ENCODE peak calls at places on chromosome 14, in ten cellular contexts. R is upper lobe of left lung, D is right lobe of liver, C is GM23338, I is WERI-Rb-1, J is dorsolateral prefrontal cortex, S is NB4, B is choroid plexus epithelial cell, P is heart left ventricle, A is gastrocnemius medialis. E is an unnamed sample.

GRCh38 chr14:60363275-60363674 is 114.3 kb downstream of the PPM1A start:
- DNase-seq in R (no peak), D (no peak), C (no peak), I (no peak), J (no peak), S (no peak), B (no peak), P (no peak), A (no peak), E (no peak)

GRCh38 chr14:55938249-55938791 is 179.9 kb upstream of the PELI2 start:
- DNase-seq in R (peak), D (no peak), C (no peak), I (no peak), J (peak), S (no peak), B (no peak), P (peak), A (no peak), E (peak)

GRCh38 chr14:90495357-90496276 is 98.8 kb downstream of the CALM1 start:
- DNase-seq in R (no peak), D (peak), C (peak), I (no peak), J (no peak), S (peak), B (peak), P (peak), A (no peak), E (peak)

GRCh38 chr14:96997269-96997668 is 200.1 kb downstream of the VRK1 start:
- DNase-seq in R (no peak), D (no peak), C (no peak), I (no peak), J (no peak), S (no peak), B (no peak), P (no peak), A (no peak), E (no peak)

GRCh38 chr14:54902143-54902520 is 494 bp downstream of the GCH1 start:
- DNase-seq in R (peak), D (peak), C (peak), I (peak), J (no peak), S (peak), B (peak), P (peak), A (peak), E (no peak)

GRCh38 chr14:100291305-100292075 is 14.8 kb downstream of the SLC25A29 start:
- DNase-seq in R (no peak), D (peak), C (no peak), I (no peak), J (no peak), S (no peak), B (no peak), P (no peak), A (no peak), E (no peak)

GRCh38 chr14:92631098-92631497 is 117.3 kb downstream of the LGMN start:
- DNase-seq in R (no peak), D (no peak), C (no peak), I (no peak), J (no peak), S (no peak), B (no peak), P (no peak), A (no peak), E (no peak)

GRCh38 chr14:72547999-72548398 is 345.9 kb downstream of the DPF3 start:
- DNase-seq in R (no peak), D (peak), C (no peak), I (peak), J (no peak), S (no peak), B (no peak), P (no peak), A (no peak), E (no peak)

GRCh38 chr14:99727096-99727870 is 43.2 kb downstream of the CYP46A1 start:
- DNase-seq in R (peak), D (peak), C (no peak), I (no peak), J (peak), S (no peak), B (no peak), P (no peak), A (peak), E (no peak)

GRCh38 chr14:92040431-92041040 is 677 bp upstream of the TRIP11 start:
- DNase-seq in R (no peak), D (no peak), C (peak), I (no peak), J (no peak), S (peak), B (peak), P (no peak), A (no peak), E (no peak)

GRCh38 chr14:59215353-59215752 is 26.9 kb downstream of the DAAM1 start:
- DNase-seq in R (peak), D (peak), C (no peak), I (no peak), J (peak), S (no peak), B (peak), P (peak), A (peak), E (no peak)

GRCh38 chr14:30725763-30726162 is 103.6 kb downstream of the SCFD1 start:
- DNase-seq in R (no peak), D (no peak), C (no peak), I (no peak), J (no peak), S (no peak), B (peak), P (no peak), A (no peak), E (no peak)

GRCh38 chr14:75340921-75341320 is 62.3 kb downstream of the FOS start:
- DNase-seq in R (no peak), D (peak), C (no peak), I (no peak), J (peak), S (peak), B (peak), P (peak), A (peak), E (no peak)

GRCh38 chr14:100033347-100034052 is 31.7 kb upstream of the EVL start:
- DNase-seq in R (no peak), D (no peak), C (no peak), I (no peak), J (no peak), S (no peak), B (no peak), P (no peak), A (no peak), E (no peak)

GRCh38 chr14:99120147-99121026 is 151.6 kb downstream of the BCL11B start:
- DNase-seq in R (no peak), D (no peak), C (no peak), I (no peak), J (no peak), S (no peak), B (no peak), P (no peak), A (no peak), E (no peak)

DNA sequence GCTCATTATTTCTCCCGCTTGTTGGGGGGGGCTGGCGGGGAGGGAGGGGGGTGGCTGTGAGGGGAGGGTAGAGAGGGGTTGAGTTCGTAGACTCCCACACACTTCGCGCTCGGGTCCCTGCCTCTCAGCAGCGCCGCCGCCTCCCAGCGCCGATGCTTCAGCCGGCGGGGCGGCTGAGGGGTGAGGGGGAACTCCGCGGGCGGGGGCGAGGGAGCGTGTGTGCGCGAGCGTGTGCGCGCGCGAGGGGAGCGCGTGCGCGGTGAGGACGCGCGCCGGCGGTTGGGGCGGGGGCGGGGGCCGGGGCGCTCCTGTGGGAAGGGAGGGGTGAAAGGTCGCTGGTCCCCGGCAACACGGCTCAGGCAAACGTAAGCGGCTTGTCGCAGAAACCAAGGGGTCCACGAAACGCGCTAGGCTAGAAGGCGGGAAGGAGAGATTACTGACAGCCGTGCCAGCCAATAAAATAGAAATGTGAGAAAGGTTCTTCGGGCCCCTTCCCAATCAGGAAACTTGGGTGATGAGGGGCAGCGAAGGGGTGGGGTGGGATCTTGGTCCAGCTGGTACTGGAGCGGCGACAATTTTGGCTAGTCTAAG is 343 bp upstream of the NOVA1 start:
- DNase-seq in R (peak), D (peak), C (peak), I (peak), J (peak), S (no peak), B (peak), P (peak), A (peak), E (no peak)
- TF ChIP-seq CTCF in R (no peak), D (no peak), C (no peak), I (no peak), J (peak), S (no peak), B (no peak), P (no peak), A (no peak), E (no peak)

GRCh38 chr14:102517412-102518062 is 8.0 kb upstream of the ANKRD9 start:
- DNase-seq in R (peak), D (peak), C (peak), I (peak), J (no peak), S (no peak), B (no peak), P (peak), A (no peak), E (no peak)
- H3K4me3 ChIP-seq in R (peak), D (peak), C (peak), I (peak), J (peak), S (no peak), B (peak), P (peak), A (peak), E (peak)

GRCh38 chr14:93799617-93800016 is 11.3 kb upstream of the PRIMA1 start:
- DNase-seq in R (no peak), D (no peak), C (no peak), I (no peak), J (no peak), S (no peak), B (no peak), P (no peak), A (no peak), E (no peak)

GRCh38 chr14:93800038-93800937 is 12.0 kb upstream of the PRIMA1 start:
- DNase-seq in R (no peak), D (no peak), C (no peak), I (no peak), J (no peak), S (no peak), B (no peak), P (no peak), A (no peak), E (no peak)

GRCh38 chr14:93804654-93805053 is 16.4 kb upstream of the PRIMA1 start:
- DNase-seq in R (no peak), D (no peak), C (peak), I (no peak), J (no peak), S (no peak), B (no peak), P (no peak), A (no peak), E (no peak)
- TF ChIP-seq CTCF in R (no peak), D (no peak), C (peak), I (peak), J (no peak), S (peak), B (no peak), P (no peak), A (no peak), E (no peak)

GRCh38 chr14:77003960-77004710 is 24.4 kb downstream of the IRF2BPL start:
- DNase-seq in R (no peak), D (peak), C (no peak), I (no peak), J (no peak), S (no peak), B (no peak), P (peak), A (no peak), E (no peak)
- H3K4me3 ChIP-seq in R (no peak), D (no peak), C (no peak), I (no peak), J (no peak), S (no peak), B (no peak), P (no peak), A (no peak), E (no peak)

GRCh38 chr14:53450871-53451270 is 297.7 kb upstream of the DDHD1 start:
- DNase-seq in R (no peak), D (no peak), C (no peak), I (no peak), J (no peak), S (no peak), B (peak), P (no peak), A (no peak), E (no peak)
- TF ChIP-seq CTCF in R (no peak), D (no peak), C (no peak), I (no peak), J (no peak), S (no peak), B (no peak), P (no peak), A (no peak), E (no peak)

GRCh38 chr14:53879022-53879686 is 77.5 kb downstream of the BMP4 start:
- DNase-seq in R (no peak), D (no peak), C (no peak), I (no peak), J (no peak), S (no peak), B (no peak), P (no peak), A (no peak), E (no peak)
- H3K4me3 ChIP-seq in R (no peak), D (no peak), C (no peak), I (no peak), J (no peak), S (no peak), B (no peak), P (no peak), A (no peak), E (no peak)

DNA sequence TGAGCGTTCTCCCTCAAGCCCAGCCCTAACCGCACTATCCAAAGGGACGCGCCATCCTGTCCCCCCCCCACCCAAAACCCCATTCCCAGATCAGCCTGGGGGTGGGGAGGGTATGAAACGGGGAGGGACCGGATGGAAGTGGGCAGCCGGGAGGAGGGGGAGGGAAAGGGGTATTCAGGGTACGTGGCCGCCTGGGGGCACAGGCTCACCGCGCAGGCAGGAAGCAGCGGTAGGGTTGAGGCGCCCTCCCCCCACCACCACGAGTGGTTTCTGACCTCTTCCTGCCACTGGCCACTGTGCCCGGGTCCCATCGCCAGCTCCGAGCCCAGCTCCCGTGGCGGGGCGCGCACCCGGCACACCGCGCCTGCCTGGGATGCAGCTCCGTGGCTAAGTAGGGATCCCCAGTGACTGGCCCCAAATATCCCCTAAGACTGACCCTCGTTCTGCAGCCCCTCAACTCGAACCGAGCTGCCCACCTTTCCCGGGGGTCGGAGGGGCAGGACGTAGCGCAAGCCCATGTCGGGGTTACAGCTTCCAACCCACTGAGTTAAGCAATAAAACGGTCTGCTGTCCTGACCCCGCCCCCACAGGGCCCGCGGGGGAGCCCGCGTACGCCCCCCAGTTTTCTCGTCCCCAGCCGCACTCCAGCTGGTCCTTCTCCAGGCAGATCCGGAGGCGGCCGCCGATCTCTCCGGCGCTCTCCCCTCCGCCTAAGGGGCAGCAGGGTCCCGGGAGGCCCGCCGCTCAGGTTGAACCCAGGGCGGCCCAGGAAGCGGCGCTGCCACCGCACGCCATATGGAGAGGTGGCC is 1.2 kb downstream of the ACTN1 start:
- DNase-seq in R (peak), D (peak), C (peak), I (peak), J (no peak), S (peak), B (peak), P (peak), A (peak), E (peak)
- TF ChIP-seq CTCF in R (no peak), D (no peak), C (no peak), I (no peak), J (no peak), S (no peak), B (no peak), P (no peak), A (no peak), E (no peak)